ENCODE peak calls at places on chromosomes 7 and 10, in six cellular contexts. C is NCI-H69, S is kidney glomerular epithelial cell, Q is T follicular helper cell, B is cardiac fibroblast, H is NCI-H1092 treated with DMSO at 0.1 percent for 48 hours. X is an unnamed sample.

GRCh38 chr10:78454123-78454645 is 420.5 kb downstream of the RPS24 start:
- DNase-seq in H (no peak), B (no peak), C (no peak), Q (no peak), S (no peak), X (no peak)

GRCh38 chr7:98329100-98329871 is 47.8 kb downstream of the BRI3 start:
- DNase-seq in B (peak; percentile 91), Q (no peak), C (no peak), S (no peak), H (no peak), X (no peak)

GRCh38 chr7:105769951-105770628 is 106.3 kb downstream of the ATXN7L1 start:
- DNase-seq in Q (no peak), C (peak; percentile 74), S (no peak), B (peak; percentile 27), H (no peak), X (no peak)

GRCh38 chr7:46099091-46099490 is 178.0 kb upstream of the IGFBP3 start:
- DNase-seq in B (no peak), S (no peak), Q (no peak), H (no peak), C (no peak), X (no peak)

GRCh38 chr10:120987359-120987758 is 136.2 kb downstream of the WDR11 start:
- DNase-seq in S (no peak), H (no peak), C (no peak), Q (no peak), B (no peak), X (no peak)

GRCh38 chr7:40346554-40346953 is 211.7 kb downstream of the SUGCT start:
- DNase-seq in H (no peak), C (no peak), Q (no peak), S (no peak), B (no peak), X (no peak)

GRCh38 chr7:2016761-2017482 is 215.8 kb downstream of the MAD1L1 start:
- DNase-seq in H (no peak), C (peak; percentile 29), Q (no peak), B (no peak), S (no peak), X (no peak)

GRCh38 chr10:91251430-91252056 is 31.1 kb downstream of the PCGF5 start:
- DNase-seq in Q (peak; percentile 36), C (peak; percentile 47), S (peak; percentile 60), B (peak; percentile 70), H (peak; percentile 50), X (peak; percentile 72)

GRCh38 chr7:107692501-107692900 is 31.9 kb downstream of the SLC26A4 start:
- DNase-seq in H (no peak), S (no peak), Q (no peak), B (no peak), C (no peak), X (no peak)

GRCh38 chr10:35696888-35697287 is 54.8 kb upstream of the FZD8 start:
- DNase-seq in Q (no peak), C (no peak), H (no peak), B (no peak), S (no peak), X (no peak)

GRCh38 chr7:100486753-100487446 is 3.2 kb downstream of the NYAP1 start:
- DNase-seq in C (peak; percentile 63), Q (no peak), H (no peak), B (peak; percentile 57), S (no peak), X (peak; percentile 80)

GRCh38 chr7:76048668-76048988 is 722 bp downstream of the MDH2 start:
- DNase-seq in H (peak; percentile 23), S (no peak), C (peak; percentile 69), Q (no peak), B (no peak), X (peak; percentile 23)

GRCh38 chr7:85908051-85908450 is 721.2 kb upstream of the SEMA3D start:
- DNase-seq in B (no peak), Q (no peak), S (no peak), C (no peak), H (no peak), X (no peak)

GRCh38 chr7:36781011-36781738 is 56.9 kb upstream of the AOAH start:
- DNase-seq in C (peak; percentile 43), H (no peak), B (no peak), Q (peak; percentile 23), S (no peak), X (no peak)

GRCh38 chr7:118580743-118581382 is 356.4 kb downstream of the ANKRD7 start:
- DNase-seq in C (peak; percentile 71), H (no peak), Q (no peak), B (no peak), S (no peak), X (no peak)

GRCh38 chr7:115146148-115146547 is 224.3 kb downstream of the MDFIC start:
- DNase-seq in H (no peak), S (no peak), B (no peak), Q (no peak), C (peak; percentile 79), X (no peak)

GRCh38 chr7:24290004-24290641 is 6.1 kb downstream of the NPY start:
- DNase-seq in Q (no peak), B (peak; percentile 18), C (peak; percentile 47), S (peak; percentile 50), H (peak; percentile 50), X (peak; percentile 29)

GRCh38 chr7:50528266-50529092 is 36.7 kb downstream of the DDC start:
- DNase-seq in Q (no peak), S (no peak), C (no peak), B (no peak), H (no peak), X (no peak)

GRCh38 chr10:48976208-48976607 is 36.6 kb upstream of the LRRC18 start:
- DNase-seq in S (no peak), H (no peak), C (peak; percentile 23), B (peak; percentile 6), Q (no peak), X (peak; percentile 23)

GRCh38 chr7:105600720-105601550 is 19.6 kb upstream of the EFCAB10 start:
- DNase-seq in S (no peak), B (no peak), Q (no peak), H (no peak), C (no peak), X (no peak)

GRCh38 chr10:70303731-70304130 is 19.9 kb upstream of the NPFFR1 start:
- DNase-seq in S (no peak), B (no peak), Q (no peak), C (no peak), H (no peak), X (no peak)

GRCh38 chr10:5343561-5343960 is 21.2 kb upstream of the UCN3 start:
- DNase-seq in Q (no peak), C (peak; percentile 14), B (peak; percentile 6), S (peak; percentile 41), H (no peak), X (no peak)

GRCh38 chr10:10642741-10643280 is 374.9 kb upstream of the CELF2 start:
- DNase-seq in H (no peak), S (no peak), B (peak; percentile 97), Q (no peak), C (no peak), X (no peak)

GRCh38 chr7:32223721-32224120 is 153.5 kb upstream of the PDE1C start:
- DNase-seq in H (no peak), B (no peak), S (no peak), Q (no peak), C (no peak), X (no peak)

GRCh38 chr10:113854757-113855626 is 531 bp downstream of the NHLRC2 start:
- DNase-seq in B (peak; percentile 54), Q (peak; percentile 19), H (peak; percentile 48), C (peak; percentile 79), S (peak; percentile 41), X (peak; percentile 42)

GRCh38 chr7:76282344-76283253 is 19.9 kb upstream of the HSPB1 start:
- DNase-seq in H (no peak), B (no peak), Q (no peak), S (no peak), C (peak; percentile 40), X (no peak)

GRCh38 chr7:8365499-8366110 is 67.8 kb upstream of the NXPH1 start:
- DNase-seq in Q (no peak), C (peak; percentile 85), B (no peak), H (peak; percentile 75), S (no peak), X (peak; percentile 33)

GRCh38 chr10:119517235-119518141 is 25.0 kb downstream of the RGS10 start:
- DNase-seq in H (no peak), Q (peak; percentile 30), C (no peak), B (peak; percentile 26), S (no peak), X (no peak)

GRCh38 chr10:123139521-123140163 is 3.9 kb downstream of the HMX3 start:
- DNase-seq in S (peak; percentile 3), H (no peak), C (no peak), Q (no peak), B (peak; percentile 70), X (no peak)

GRCh38 chr7:76086070-76086469 is 38.2 kb downstream of the MDH2 start:
- DNase-seq in C (no peak), Q (no peak), S (no peak), H (no peak), B (no peak), X (no peak)